ENCODE peak calls at places on chromosomes 16 and 17, in six cellular contexts. N, R, E, U, H and A are unnamed samples.

GRCh38 chr17:18950944-18951905 is 740 bp upstream of the SLC5A10 start:
- DNase-seq in N (no peak), R (no peak), E (no peak), U (peak), H (no peak), A (no peak)

GRCh38 chr17:77045441-77046041 is 95.2 kb upstream of the SEC14L1 start:
- DNase-seq in N (no peak), R (no peak), E (no peak), U (peak), H (no peak), A (no peak)

GRCh38 chr17:55343900-55344513 is 77.6 kb downstream of the MMD start:
- DNase-seq in N (no peak), R (no peak), E (no peak), U (no peak), H (no peak), A (no peak)

GRCh38 chr17:3024346-3024745 is 39.1 kb downstream of the OR1D5 start:
- DNase-seq in N (no peak), R (no peak), E (no peak), U (no peak), H (no peak), A (no peak)

GRCh38 chr16:30482366-30482765 is 9.8 kb downstream of the ITGAL start:
- DNase-seq in N (no peak), R (no peak), E (no peak), U (peak), H (no peak), A (no peak)

GRCh38 chr17:67542219-67543114 is 165.4 kb downstream of the PITPNC1 start:
- DNase-seq in N (no peak), R (no peak), E (no peak), U (no peak), H (no peak), A (no peak)

GRCh38 chr16:66548868-66549267 is 1.1 kb downstream of the TK2 start:
- DNase-seq in N (no peak), R (no peak), E (no peak), U (no peak), H (no peak), A (no peak)

GRCh38 chr17:56583772-56584171 is 9.7 kb upstream of the NOG start:
- DNase-seq in N (no peak), R (no peak), E (no peak), U (no peak), H (no peak), A (no peak)

GRCh38 chr17:6163632-6164319 is 93.6 kb downstream of the WSCD1 start:
- DNase-seq in N (no peak), R (no peak), E (no peak), U (peak), H (no peak), A (no peak)

GRCh38 chr17:75722076-75722475 is 817 bp downstream of the ITGB4 start:
- DNase-seq in N (no peak), R (no peak), E (no peak), U (no peak), H (no peak), A (no peak)
- TF ChIP-seq CTCF in N (no peak), R (no peak), E (no peak), U (no peak), H (no peak), A (no peak)

GRCh38 chr17:58328195-58329034 is at the start of gene TSPOAP1:
- DNase-seq in N (no peak), R (peak), E (no peak), U (no peak), H (no peak), A (peak)
- TF ChIP-seq CTCF in N (no peak), R (no peak), E (no peak), U (no peak), H (no peak), A (no peak)

GRCh38 chr17:12666718-12667117 is 1.0 kb downstream of the MYOCD start:
- DNase-seq in N (no peak), R (no peak), E (no peak), U (no peak), H (no peak), A (no peak)

GRCh38 chr17:12665263-12666210 is at the start of gene MYOCD:
- DNase-seq in N (peak), R (no peak), E (peak), U (peak), H (peak), A (peak)

GRCh38 chr17:12664252-12664651 is 1.4 kb upstream of the MYOCD start:
- DNase-seq in N (no peak), R (no peak), E (no peak), U (no peak), H (no peak), A (no peak)

GRCh38 chr17:12664894-12665262 is 812 bp upstream of the MYOCD start:
- DNase-seq in N (no peak), R (no peak), E (no peak), U (no peak), H (no peak), A (no peak)

DNA sequence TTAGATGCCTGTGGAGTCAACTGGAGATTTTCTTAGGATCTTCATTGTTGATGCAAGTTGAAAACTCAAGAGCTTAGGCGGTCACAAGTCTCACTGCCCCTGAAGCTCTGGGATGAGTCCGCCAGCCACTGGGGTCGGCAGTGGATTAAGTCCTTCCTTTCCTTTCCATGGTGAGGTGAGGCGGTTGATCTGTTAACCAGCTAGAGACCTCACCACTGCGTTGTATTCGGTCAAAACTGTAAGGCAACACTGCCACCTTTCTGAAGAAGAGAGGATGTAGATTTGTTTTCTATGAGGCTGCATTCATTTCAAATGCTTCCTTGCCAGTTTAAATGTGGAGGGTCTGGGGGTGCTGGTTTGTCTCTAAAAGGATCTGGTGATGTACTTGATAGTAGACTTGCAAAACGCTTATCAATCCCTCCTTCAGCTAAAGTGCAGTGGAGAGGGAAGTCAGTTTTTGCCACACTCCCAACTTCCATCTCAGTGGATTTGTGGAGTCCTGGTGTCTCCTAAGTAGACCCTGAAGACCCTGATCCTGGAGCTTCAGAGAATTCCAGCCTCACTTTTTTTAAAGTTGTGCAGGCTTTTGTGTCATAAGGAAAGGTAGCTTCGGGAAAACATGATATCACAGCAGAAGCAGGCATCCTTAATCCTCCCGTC is 1.7 kb downstream of the MYOCD start:
- DNase-seq in N (peak), R (no peak), E (peak), U (peak), H (no peak), A (no peak)
- TF ChIP-seq CTCF in N (peak), R (no peak), E (no peak), U (peak), H (peak), A (peak)

GRCh38 chr17:21218831-21219380 is 4.9 kb upstream of the TMEM11 start:
- DNase-seq in N (no peak), R (no peak), E (no peak), U (no peak), H (no peak), A (no peak)

GRCh38 chr17:21217346-21217745 is 3.4 kb upstream of the TMEM11 start:
- DNase-seq in N (no peak), R (no peak), E (no peak), U (no peak), H (no peak), A (no peak)

GRCh38 chr17:21215935-21216334 is 2.0 kb upstream of the TMEM11 start:
- DNase-seq in N (no peak), R (no peak), E (no peak), U (no peak), H (no peak), A (no peak)

GRCh38 chr17:21214777-21215541 is 998 bp upstream of the TMEM11 start:
- DNase-seq in N (peak), R (no peak), E (peak), U (peak), H (peak), A (no peak)

GRCh38 chr17:21218101-21218500 is 4.1 kb upstream of the TMEM11 start:
- DNase-seq in N (no peak), R (no peak), E (no peak), U (peak), H (no peak), A (no peak)
- TF ChIP-seq CTCF in N (no peak), R (no peak), E (no peak), U (no peak), H (no peak), A (no peak)

GRCh38 chr16:22152316-22152715 is 10.0 kb upstream of the SDR42E2 start:
- DNase-seq in N (no peak), R (no peak), E (no peak), U (no peak), H (no peak), A (no peak)

GRCh38 chr16:22147853-22148252 is 14.5 kb upstream of the SDR42E2 start:
- DNase-seq in N (no peak), R (no peak), E (no peak), U (no peak), H (no peak), A (no peak)

DNA sequence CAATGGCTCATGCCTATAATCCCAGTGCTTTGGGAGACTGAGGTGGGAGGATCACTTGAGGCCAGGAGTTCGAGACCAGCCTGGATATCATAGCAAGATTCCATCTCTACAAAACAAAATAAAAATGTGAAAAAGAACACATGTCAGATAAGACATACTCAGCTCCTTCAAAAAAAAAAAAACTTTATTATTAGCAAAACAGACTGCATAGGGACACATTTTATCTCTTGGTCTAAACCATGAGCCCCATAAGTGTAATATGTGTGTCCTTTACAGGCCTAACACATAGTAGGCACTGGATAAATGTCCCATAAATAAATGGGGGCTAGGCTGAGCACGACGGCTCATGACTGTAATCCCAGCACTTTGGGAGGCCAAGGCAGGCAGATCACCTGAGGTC is 10.7 kb upstream of the SDR42E2 start:
- DNase-seq in N (no peak), R (no peak), E (no peak), U (no peak), H (no peak), A (no peak)
- TF ChIP-seq CTCF in N (no peak), R (no peak), E (no peak), U (no peak), H (no peak), A (no peak)